ENCODE peak calls at places on chromosomes 12 and 14, in four cellular contexts. P is activated T-helper 9 cell treated with anti-CD3 and anti-CD28 coated beads, Interleukin-2, amount 50 U/mL, for 16 hours; D is D341Med; T is SW480. Z is an unnamed sample.

GRCh38 chr14:52052991-52053390 is 15.9 kb downstream of the NID2 start:
- DNase-seq in P (no peak), D (no peak), T (no peak), Z (no peak)

GRCh38 chr12:32083489-32083888 is 23.2 kb upstream of the BICD1 start:
- DNase-seq in P (no peak), D (no peak), T (no peak), Z (no peak)

GRCh38 chr12:81573228-81573627 is 185.9 kb downstream of the PPFIA2 start:
- DNase-seq in P (no peak), D (no peak), T (no peak), Z (no peak)

GRCh38 chr12:106757623-106758348 is 16.7 kb upstream of the RIC8B start:
- DNase-seq in P (no peak), D (no peak), T (no peak), Z (no peak)

GRCh38 chr14:89543420-89543790 is 126.4 kb upstream of the FOXN3 start:
- DNase-seq in P (no peak), D (no peak), T (no peak), Z (no peak)

GRCh38 chr12:98758331-98758730 is 113.2 kb downstream of the APAF1 start:
- DNase-seq in P (no peak), D (no peak), T (no peak), Z (no peak)

GRCh38 chr12:97501422-97501821 is 38.8 kb downstream of the RMST start:
- DNase-seq in P (no peak), D (no peak), T (no peak), Z (no peak)

GRCh38 chr12:50197297-50197727 is 30.1 kb upstream of the CERS5 start:
- DNase-seq in P (no peak), D (no peak), T (no peak), Z (no peak)

GRCh38 chr14:31678421-31679249 is 117.4 kb downstream of the NUBPL start:
- DNase-seq in P (no peak), D (no peak), T (peak), Z (no peak)

GRCh38 chr14:102181187-102181586 is 41.5 kb downstream of the WDR20 start:
- DNase-seq in P (no peak), D (no peak), T (no peak), Z (no peak)

GRCh38 chr12:76341436-76342030 is 6.7 kb downstream of the BBS10 start:
- DNase-seq in P (no peak), D (no peak), T (no peak), Z (no peak)

GRCh38 chr12:120292411-120292660 is 633 bp upstream of the RNU4-2 start:
- DNase-seq in P (no peak), D (no peak), T (no peak), Z (no peak)

GRCh38 chr14:85332401-85332800 is 197.5 kb upstream of the FLRT2 start:
- DNase-seq in P (no peak), D (no peak), T (no peak), Z (no peak)

GRCh38 chr14:68512088-68512487 is 280.8 kb downstream of the ZFP36L1 start:
- DNase-seq in P (no peak), D (no peak), T (no peak), Z (no peak)

GRCh38 chr12:19273482-19274330 is 144.2 kb downstream of the PLEKHA5 start:
- DNase-seq in P (peak), D (no peak), T (peak), Z (no peak)